ENCODE peak calls at places on chromosomes 13 and 19, in four cellular contexts. R is K562, E is GM12878, K is SK-N-SH. F is an unnamed sample.

GRCh38 chr13:51955281-51955771 is 55.9 kb downstream of the ATP7B start:
- DNase-seq in R (peak; percentile 53), E (no peak), K (no peak), F (no peak)

GRCh38 chr13:26246154-26246553 is 7.8 kb upstream of the CDK8 start:
- DNase-seq in R (peak; percentile 37), E (no peak), K (no peak), F (no peak)

GRCh38 chr19:7356899-7357627 is 8.3 kb downstream of the ARHGEF18 start:
- DNase-seq in R (no peak), E (no peak), K (no peak), F (no peak)

GRCh38 chr19:50537769-50538230 is 24.1 kb upstream of the ASPDH start:
- DNase-seq in R (peak; percentile 93), E (no peak), K (peak; percentile 93), F (peak; percentile 99)

GRCh38 chr13:48562296-48563066 is 29.6 kb upstream of the RCBTB2 start:
- DNase-seq in R (peak; percentile 34), E (peak; percentile 98), K (no peak), F (no peak)

GRCh38 chr13:108342369-108343289 is 73.1 kb downstream of the TNFSF13B start:
- DNase-seq in R (peak; percentile 43), E (peak; percentile 3), K (peak; percentile 23), F (no peak)

GRCh38 chr13:36282818-36283432 is 14.7 kb downstream of the CCDC169 start:
- DNase-seq in R (peak; percentile 25), E (no peak), K (peak; percentile 44), F (no peak)

GRCh38 chr19:7679771-7680605 is 645 bp upstream of the TRAPPC5 start:
- DNase-seq in R (no peak), E (no peak), K (no peak), F (no peak)

GRCh38 chr13:45108716-45109706 is 11.3 kb upstream of the GTF2F2 start:
- DNase-seq in R (peak; percentile 38), E (peak; percentile 33), K (no peak), F (peak; percentile 55)

GRCh38 chr13:49791753-49792549 is 531 bp downstream of the KPNA3 start:
- DNase-seq in R (peak; percentile 52), E (no peak), K (no peak), F (no peak)

GRCh38 chr19:29420065-29420464 is 105.7 kb upstream of the VSTM2B start:
- DNase-seq in R (no peak), E (no peak), K (no peak), F (no peak)

GRCh38 chr19:38308006-38308766 is 4.1 kb downstream of the C19orf33 start:
- DNase-seq in R (no peak), E (no peak), K (no peak), F (no peak)

GRCh38 chr13:114109646-114110045 is 22.8 kb downstream of the RASA3 start:
- DNase-seq in R (no peak), E (no peak), K (peak; percentile 85), F (no peak)

GRCh38 chr13:82739881-82740280 is 1142.4 kb downstream of the SLITRK1 start:
- DNase-seq in R (no peak), E (no peak), K (no peak), F (no peak)

GRCh38 chr13:42047561-42048322 is 706 bp upstream of the DGKH start:
- DNase-seq in R (peak; percentile 54), E (peak; percentile 8), K (peak; percentile 71), F (peak; percentile 71)

GRCh38 chr13:100954430-100955361 is 280.1 kb upstream of the TMTC4 start:
- DNase-seq in R (no peak), E (no peak), K (peak; percentile 11), F (no peak)

GRCh38 chr13:75365724-75366173 is 116.2 kb downstream of the TBC1D4 start:
- DNase-seq in R (peak; percentile 24), E (peak; percentile 78), K (no peak), F (no peak)

GRCh38 chr13:105773887-105774538 is 761.4 kb downstream of the EFNB2 start:
- DNase-seq in R (no peak), E (no peak), K (no peak), F (no peak)

GRCh38 chr19:58563034-58563573 is 4.7 kb upstream of the UBE2M start:
- DNase-seq in R (no peak), E (no peak), K (peak; percentile 78), F (no peak)

GRCh38 chr13:50323440-50324070 is 308.3 kb downstream of the KCNRG start:
- DNase-seq in R (no peak), E (no peak), K (no peak), F (no peak)

GRCh38 chr13:52353116-52353718 is 52.8 kb downstream of the THSD1 start:
- DNase-seq in R (no peak), E (no peak), K (no peak), F (no peak)

GRCh38 chr13:113077953-113078894 is 27.4 kb upstream of the F7 start:
- DNase-seq in R (no peak), E (no peak), K (no peak), F (no peak)

DNA sequence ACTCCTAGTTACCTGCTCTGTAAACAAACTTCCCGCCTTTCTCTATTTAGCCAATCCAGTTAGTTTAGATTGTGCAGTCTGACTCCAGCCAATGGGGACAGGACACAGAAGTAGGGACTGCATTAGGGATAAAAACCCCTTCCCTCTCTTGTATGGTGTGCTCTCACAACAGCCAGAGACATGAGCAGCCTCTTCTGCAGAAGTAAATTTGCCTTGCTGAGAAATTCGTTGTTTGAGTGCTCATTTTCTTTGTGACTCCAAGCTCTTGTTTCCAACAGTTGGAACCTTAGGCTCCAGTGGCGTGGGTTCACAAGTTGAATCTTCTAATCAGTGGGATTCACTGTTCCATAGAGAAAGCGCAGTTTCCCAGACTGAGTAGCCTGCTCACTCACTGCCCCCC is 66.1 kb downstream of the ZNF93 start:
- DNase-seq in R (no peak), E (no peak), K (no peak), F (no peak)
- TF ChIP-seq NRF1 in R (no peak), E (no peak), K (no peak), F (no peak)

DNA sequence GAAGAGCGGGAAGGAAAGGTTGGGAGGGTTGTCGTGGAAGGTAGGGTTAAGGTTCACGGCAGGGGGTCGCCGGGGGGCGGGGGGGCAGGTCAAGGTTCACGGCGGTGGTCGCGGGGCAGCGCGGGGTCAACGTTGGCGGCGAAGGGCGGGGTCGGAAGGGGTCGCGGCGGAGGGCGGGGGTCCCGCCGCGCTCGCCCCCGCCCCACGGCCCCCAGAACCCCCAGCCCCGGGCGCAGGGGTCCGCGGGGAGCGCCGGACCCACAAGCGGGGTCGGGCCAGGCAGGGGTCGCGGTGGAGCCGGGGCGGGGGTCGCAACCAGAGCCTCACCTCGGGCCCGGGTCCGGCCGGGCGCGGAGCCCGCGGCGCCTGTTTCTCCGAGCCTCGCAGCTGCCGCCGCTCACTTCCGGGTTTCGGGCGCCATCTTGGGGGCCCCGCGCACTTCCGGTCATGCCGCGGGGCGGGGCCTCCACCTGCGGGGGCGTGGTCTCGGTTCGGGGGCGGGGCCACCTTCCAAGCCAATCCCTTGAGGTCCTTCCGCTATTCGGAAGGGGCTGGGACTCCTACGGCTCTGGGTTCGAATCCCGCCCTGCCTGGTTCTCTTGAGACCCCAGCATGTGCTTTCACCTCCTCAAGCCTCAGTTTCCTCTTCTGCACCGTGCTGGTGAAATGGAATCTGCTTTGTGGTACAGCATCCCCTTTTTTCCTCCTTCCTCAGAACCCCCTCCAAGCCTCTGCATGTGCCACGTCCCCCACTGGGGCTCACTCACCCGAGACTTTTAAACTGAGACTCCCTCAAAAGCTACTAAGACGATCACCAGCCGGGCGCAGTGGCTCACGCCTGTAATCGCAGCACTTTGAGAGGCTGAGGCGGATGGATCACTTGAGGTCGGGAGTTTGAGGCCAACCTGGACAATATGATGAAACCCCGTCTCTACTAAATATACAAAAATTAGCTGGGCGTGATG is at the start of gene SBNO2:
- DNase-seq in R (peak; percentile 93), E (no peak), K (peak; percentile 100), F (peak; percentile 70)
- TF ChIP-seq NRF1 in R (peak; percentile 67), E (no peak), K (no peak), F (no peak)

GRCh38 chr13:66375756-66376155 is 854.4 kb downstream of the PCDH9 start:
- DNase-seq in R (no peak), E (no peak), K (peak; percentile 1), F (no peak)
- TF ChIP-seq NRF1 in R (no peak), E (no peak), K (no peak), F (no peak)

GRCh38 chr13:98890186-98890585 is 87.7 kb downstream of the DOCK9 start:
- DNase-seq in R (no peak), E (no peak), K (no peak), F (no peak)
- TF ChIP-seq NRF1 in R (no peak), E (no peak), K (no peak), F (no peak)

GRCh38 chr19:11337080-11337479 is 2.4 kb downstream of the RAB3D start:
- DNase-seq in R (no peak), E (no peak), K (peak; percentile 4), F (no peak)
- TF ChIP-seq NRF1 in R (no peak), E (no peak), K (no peak), F (no peak)